ENCODE peak calls at places on chromosome 13, in five cellular contexts. P is GM12865, I is heart left ventricle, T is AG04450, Y is lower leg skin. D is an unnamed sample.

GRCh38 chr13:24065172-24065571 is 95.3 kb upstream of the SPATA13 start:
- DNase-seq in Y (no peak), P (no peak), T (no peak), I (no peak), D (no peak)

GRCh38 chr13:98476538-98476966 is 100.4 kb downstream of the STK24 start:
- DNase-seq in I (peak), Y (no peak), T (no peak), P (peak), D (peak)

GRCh38 chr13:49443327-49443688 is 556 bp downstream of the CAB39L start:
- DNase-seq in P (peak), T (no peak), I (no peak), Y (no peak), D (peak)

GRCh38 chr13:65966991-65967451 is 1263.1 kb downstream of the PCDH9 start:
- DNase-seq in I (no peak), P (peak), T (no peak), Y (no peak), D (peak)

GRCh38 chr13:57627663-57628062 is 3.9 kb upstream of the PCDH17 start:
- DNase-seq in P (peak), T (no peak), I (no peak), Y (no peak), D (peak)

GRCh38 chr13:45142440-45143345 is 22.4 kb downstream of the GTF2F2 start:
- DNase-seq in T (no peak), Y (no peak), I (no peak), P (no peak), D (no peak)

GRCh38 chr13:87208636-87209035 is 462.5 kb upstream of the SLITRK5 start:
- DNase-seq in I (no peak), Y (no peak), P (no peak), T (no peak), D (no peak)

GRCh38 chr13:45398862-45399261 is 19.3 kb downstream of the SLC25A30 start:
- DNase-seq in Y (no peak), I (no peak), P (peak), T (no peak), D (no peak)

GRCh38 chr13:29589234-29589633 is 6.3 kb downstream of the SLC7A1 start:
- DNase-seq in I (peak), Y (no peak), T (no peak), P (no peak), D (no peak)

GRCh38 chr13:90732049-90732448 is 615.4 kb upstream of the MIR17HG start:
- DNase-seq in I (no peak), P (peak), T (no peak), Y (no peak), D (no peak)

GRCh38 chr13:113805431-113806103 is 46.5 kb downstream of the TMEM255B start:
- DNase-seq in T (no peak), I (no peak), Y (no peak), P (no peak), D (no peak)

GRCh38 chr13:59086147-59086546 is 1077.6 kb downstream of the DIAPH3 start:
- DNase-seq in Y (no peak), P (no peak), T (peak), I (no peak), D (peak)

GRCh38 chr13:49319555-49320350 is 72.0 kb downstream of the CDADC1 start:
- DNase-seq in P (no peak), T (peak), I (no peak), Y (no peak), D (peak)

GRCh38 chr13:51666316-51666715 is 82.1 kb downstream of the WDFY2 start:
- DNase-seq in I (no peak), T (no peak), Y (no peak), P (no peak), D (no peak)

GRCh38 chr13:34162545-34162936 is 344.6 kb downstream of the RFC3 start:
- DNase-seq in Y (no peak), P (peak), I (no peak), T (no peak), D (peak)

GRCh38 chr13:30910676-30911075 is 4.6 kb downstream of the MEDAG start:
- DNase-seq in I (no peak), T (no peak), Y (no peak), P (no peak), D (no peak)
- H3K4me3 ChIP-seq in I (no peak), T (no peak), Y (no peak), P (no peak), D (no peak)

GRCh38 chr13:20332361-20333096 is 100.4 kb upstream of the GJB6 start:
- DNase-seq in T (no peak), I (no peak), Y (peak), P (no peak), D (peak)

GRCh38 chr13:20331949-20332348 is 99.8 kb upstream of the GJB6 start:
- DNase-seq in P (no peak), T (no peak), Y (no peak), I (no peak), D (no peak)

GRCh38 chr13:20334309-20334708 is 102.2 kb upstream of the GJB6 start:
- DNase-seq in P (no peak), T (no peak), I (no peak), Y (no peak), D (no peak)

GRCh38 chr13:20326809-20327208 is 94.7 kb upstream of the GJB6 start:
- DNase-seq in T (no peak), Y (no peak), P (no peak), I (no peak), D (no peak)

GRCh38 chr13:20331419-20331818 is 99.3 kb upstream of the GJB6 start:
- DNase-seq in P (no peak), T (no peak), Y (no peak), I (no peak), D (no peak)
- TF ChIP-seq CTCF in P (no peak), T (no peak), Y (no peak), I (no peak), D (no peak)

GRCh38 chr13:94311893-94312292 is 167.6 kb downstream of the DCT start:
- DNase-seq in P (no peak), I (no peak), Y (no peak), T (no peak), D (no peak)

GRCh38 chr13:94312511-94313191 is 166.8 kb downstream of the DCT start:
- DNase-seq in T (no peak), I (no peak), P (peak), Y (no peak), D (no peak)

GRCh38 chr13:94308808-94309207 is 170.7 kb downstream of the DCT start:
- DNase-seq in I (no peak), Y (no peak), T (no peak), P (no peak), D (no peak)

GRCh38 chr13:94309997-94310842 is 169.3 kb downstream of the DCT start:
- DNase-seq in I (no peak), Y (no peak), T (peak), P (no peak), D (peak)

GRCh38 chr13:94309576-94309975 is 169.9 kb downstream of the DCT start:
- DNase-seq in Y (no peak), P (no peak), T (no peak), I (no peak), D (no peak)
- H3K4me3 ChIP-seq in Y (no peak), P (no peak), T (no peak), I (no peak), D (no peak)

DNA sequence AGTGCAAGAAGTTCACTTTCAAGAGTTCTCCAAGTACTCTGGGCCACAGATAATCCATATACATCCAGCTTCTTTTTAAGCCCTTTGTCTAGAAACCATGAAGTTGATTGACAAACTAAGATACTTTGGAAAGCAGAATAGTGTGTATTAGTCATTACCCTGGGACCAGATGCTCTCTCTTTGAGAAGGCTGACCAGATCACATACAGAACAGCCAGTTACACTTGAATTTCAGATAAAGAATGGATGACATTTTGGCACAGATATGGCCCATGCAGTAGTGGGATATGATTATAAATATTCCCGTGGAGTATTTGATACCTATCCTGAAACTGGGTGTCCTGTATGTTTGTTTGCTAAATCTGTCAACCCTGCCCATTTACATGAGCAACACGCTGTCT is 414.2 kb downstream of the KLF5 start:
- DNase-seq in P (no peak), Y (no peak), I (no peak), T (no peak), D (no peak)
- TF ChIP-seq CTCF in P (no peak), Y (no peak), I (no peak), T (no peak), D (no peak)